ENCODE peak calls at places on chromosomes 3 and 15, in seven cellular contexts. L is suprapubic skin, P is tibial nerve, X is sigmoid colon, W is HepG2, I is stomach, R is A549. M is an unnamed sample.

GRCh38 chr3:51947215-51947900 is 5.2 kb downstream of the PARP3 start:
- DNase-seq in L (peak), P (no peak), X (peak), W (no peak), I (no peak), R (no peak), M (no peak)

GRCh38 chr15:47066386-47066785 is 650.9 kb upstream of the SEMA6D start:
- DNase-seq in L (no peak), P (no peak), X (no peak), W (no peak), I (no peak), R (no peak), M (no peak)

GRCh38 chr3:170493712-170494182 is 75.1 kb downstream of the CLDN11 start:
- DNase-seq in L (no peak), P (peak), X (peak), W (peak), I (no peak), R (no peak), M (no peak)

GRCh38 chr3:158330820-158331219 is 220.9 kb downstream of the RSRC1 start:
- DNase-seq in L (no peak), P (no peak), X (no peak), W (no peak), I (no peak), R (no peak), M (no peak)

GRCh38 chr3:86814918-86815655 is 175.9 kb downstream of the VGLL3 start:
- DNase-seq in L (no peak), P (no peak), X (no peak), W (no peak), I (no peak), R (no peak), M (no peak)

GRCh38 chr15:63969652-63970421 is 76.4 kb downstream of the DAPK2 start:
- DNase-seq in L (no peak), P (no peak), X (no peak), W (peak), I (peak), R (no peak), M (no peak)

GRCh38 chr15:82272154-82272553 is 9.5 kb downstream of the SAXO2 start:
- DNase-seq in L (no peak), P (no peak), X (no peak), W (no peak), I (no peak), R (no peak), M (no peak)

GRCh38 chr3:13338231-13338630 is 81.9 kb downstream of the NUP210 start:
- DNase-seq in L (no peak), P (no peak), X (no peak), W (no peak), I (no peak), R (no peak), M (no peak)

GRCh38 chr15:31440754-31441298 is 114.2 kb downstream of the KLF13 start:
- DNase-seq in L (peak), P (peak), X (peak), W (no peak), I (peak), R (no peak), M (peak)

GRCh38 chr3:186121968-186122367 is 13.1 kb upstream of the ETV5 start:
- DNase-seq in L (no peak), P (no peak), X (no peak), W (no peak), I (peak), R (no peak), M (no peak)

GRCh38 chr3:31873254-31873653 is 107.8 kb downstream of the OSBPL10 start:
- DNase-seq in L (no peak), P (no peak), X (no peak), W (no peak), I (no peak), R (no peak), M (no peak)

GRCh38 chr15:90160781-90161727 is 40.1 kb upstream of the SEMA4B start:
- DNase-seq in L (no peak), P (no peak), X (no peak), W (peak), I (peak), R (no peak), M (no peak)

GRCh38 chr15:23877502-23878412 is 190.7 kb upstream of the NDN start:
- DNase-seq in L (no peak), P (no peak), X (no peak), W (peak), I (peak), R (peak), M (peak)

GRCh38 chr3:60140160-60140559 is 1090.3 kb upstream of the CFAP20DC start:
- DNase-seq in L (no peak), P (no peak), X (no peak), W (no peak), I (no peak), R (no peak), M (no peak)

GRCh38 chr15:22873841-22874240 is 35.4 kb downstream of the NIPA2 start:
- DNase-seq in L (no peak), P (no peak), X (no peak), W (no peak), I (no peak), R (no peak), M (no peak)

GRCh38 chr3:40189118-40189517 is 120.4 kb upstream of the EIF1B start:
- DNase-seq in L (no peak), P (no peak), X (no peak), W (no peak), I (no peak), R (no peak), M (no peak)

GRCh38 chr15:23642413-23643044 is 5.1 kb downstream of the MAGEL2 start:
- DNase-seq in L (no peak), P (peak), X (peak), W (peak), I (peak), R (peak), M (peak)

GRCh38 chr15:43908641-43909040 is 81.8 kb downstream of the WDR76 start:
- DNase-seq in L (no peak), P (no peak), X (no peak), W (no peak), I (no peak), R (no peak), M (no peak)

GRCh38 chr3:14834121-14834520 is 15.4 kb downstream of the FGD5 start:
- DNase-seq in L (no peak), P (no peak), X (no peak), W (no peak), I (no peak), R (no peak), M (no peak)

GRCh38 chr3:177944228-177944661 is 592.0 kb upstream of the KCNMB2 start:
- DNase-seq in L (no peak), P (no peak), X (no peak), W (no peak), I (no peak), R (no peak), M (no peak)

GRCh38 chr3:47583320-47584075 is 4.8 kb upstream of the CSPG5 start:
- DNase-seq in L (no peak), P (no peak), X (no peak), W (no peak), I (no peak), R (no peak), M (no peak)

GRCh38 chr15:101490922-101491738 is 1.6 kb upstream of the PCSK6 start:
- DNase-seq in L (no peak), P (no peak), X (no peak), W (no peak), I (no peak), R (no peak), M (no peak)

GRCh38 chr3:152574461-152575079 is 260.4 kb upstream of the P2RY1 start:
- DNase-seq in L (no peak), P (peak), X (no peak), W (peak), I (no peak), R (peak), M (peak)

GRCh38 chr15:48440084-48440483 is 108.9 kb downstream of the DUT start:
- DNase-seq in L (no peak), P (peak), X (peak), W (no peak), I (no peak), R (no peak), M (no peak)

GRCh38 chr3:15983232-15983631 is 185.5 kb upstream of the ANKRD28 start:
- DNase-seq in L (no peak), P (no peak), X (no peak), W (no peak), I (no peak), R (no peak), M (no peak)

GRCh38 chr3:149553781-149554451 is 79.4 kb downstream of the TM4SF4 start:
- DNase-seq in L (no peak), P (peak), X (peak), W (no peak), I (no peak), R (no peak), M (peak)

GRCh38 chr3:46124216-46125143 is 83.6 kb downstream of the CCR1 start:
- DNase-seq in L (no peak), P (peak), X (peak), W (no peak), I (no peak), R (no peak), M (no peak)

GRCh38 chr3:122793568-122794416 is at the start of gene HSPBAP1:
- DNase-seq in L (peak), P (peak), X (peak), W (peak), I (peak), R (peak), M (peak)

GRCh38 chr3:64799606-64800005 is 111.8 kb upstream of the ADAMTS9 start:
- DNase-seq in L (no peak), P (no peak), X (no peak), W (no peak), I (no peak), R (no peak), M (no peak)

GRCh38 chr15:94383706-94384105 is 152.3 kb downstream of the MCTP2 start:
- DNase-seq in L (no peak), P (no peak), X (no peak), W (no peak), I (no peak), R (no peak), M (no peak)

GRCh38 chr3:140546649-140547048 is 131.2 kb upstream of the TRIM42 start:
- DNase-seq in L (no peak), P (no peak), X (no peak), W (no peak), I (no peak), R (no peak), M (no peak)

GRCh38 chr3:23645533-23646196 is 160.1 kb upstream of the UBE2E1 start:
- DNase-seq in L (no peak), P (no peak), X (no peak), W (no peak), I (no peak), R (no peak), M (no peak)
- TF ChIP-seq EP300 in L (no peak), P (no peak), X (no peak), W (no peak), I (no peak), R (no peak), M (no peak)

DNA sequence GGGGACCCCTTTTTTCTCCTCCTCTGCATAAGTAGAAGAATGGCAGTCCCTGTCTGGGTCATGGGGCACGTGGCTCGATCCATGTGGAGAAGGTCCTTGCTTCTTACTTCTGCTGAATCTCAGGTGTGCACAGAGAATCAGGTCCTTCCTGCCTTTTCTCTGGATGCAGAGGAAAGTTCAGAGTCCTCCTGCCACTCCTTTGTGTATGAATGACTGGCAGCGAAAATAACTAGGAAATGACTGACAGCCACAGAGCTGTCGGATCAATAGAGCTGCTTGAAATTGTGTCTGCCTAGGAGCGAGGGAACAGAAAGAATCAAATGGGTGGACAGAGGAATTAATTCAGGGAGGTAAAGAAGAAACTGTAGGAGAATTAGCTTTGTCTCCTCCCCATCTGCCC is 49.6 kb upstream of the ROPN1 start:
- DNase-seq in L (no peak), P (no peak), X (no peak), W (no peak), I (no peak), R (no peak), M (no peak)
- H3K4me3 ChIP-seq in L (no peak), P (no peak), X (no peak), W (no peak), I (no peak), R (no peak), M (no peak)

DNA sequence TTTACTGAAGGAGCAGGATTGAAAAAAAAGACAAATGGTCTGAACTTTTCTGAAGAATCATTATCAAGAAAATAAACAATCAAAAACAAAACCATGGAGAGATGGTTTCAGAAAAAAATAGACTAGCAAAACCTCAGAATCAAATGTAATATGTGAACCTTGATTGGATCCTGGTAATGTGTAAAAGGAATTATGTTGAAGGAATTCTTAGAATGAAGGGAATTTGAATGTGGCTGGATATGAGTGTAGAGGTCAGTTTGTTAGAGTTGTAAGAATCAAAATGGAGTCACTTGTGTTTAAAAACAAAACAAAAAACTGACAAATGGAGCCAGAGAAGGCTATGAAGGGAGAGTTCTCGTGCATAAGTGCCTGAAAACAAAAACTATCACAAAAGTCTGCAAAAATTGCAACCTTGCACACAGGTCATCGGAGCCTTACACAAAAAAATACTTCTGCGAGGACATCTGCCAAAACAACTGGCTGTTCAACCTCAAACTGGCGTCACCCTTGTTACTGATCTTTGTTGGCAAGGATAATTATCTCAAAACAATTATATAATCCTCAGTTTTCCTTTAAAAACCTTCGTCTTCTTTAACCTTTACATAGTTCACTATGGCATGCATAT is 19.1 kb upstream of the ATP13A3 start:
- DNase-seq in L (no peak), P (no peak), X (no peak), W (no peak), I (no peak), R (no peak), M (no peak)
- H3K27ac ChIP-seq in L (no peak), P (no peak), X (no peak), W (no peak), I (no peak), R (no peak), M (no peak)

DNA sequence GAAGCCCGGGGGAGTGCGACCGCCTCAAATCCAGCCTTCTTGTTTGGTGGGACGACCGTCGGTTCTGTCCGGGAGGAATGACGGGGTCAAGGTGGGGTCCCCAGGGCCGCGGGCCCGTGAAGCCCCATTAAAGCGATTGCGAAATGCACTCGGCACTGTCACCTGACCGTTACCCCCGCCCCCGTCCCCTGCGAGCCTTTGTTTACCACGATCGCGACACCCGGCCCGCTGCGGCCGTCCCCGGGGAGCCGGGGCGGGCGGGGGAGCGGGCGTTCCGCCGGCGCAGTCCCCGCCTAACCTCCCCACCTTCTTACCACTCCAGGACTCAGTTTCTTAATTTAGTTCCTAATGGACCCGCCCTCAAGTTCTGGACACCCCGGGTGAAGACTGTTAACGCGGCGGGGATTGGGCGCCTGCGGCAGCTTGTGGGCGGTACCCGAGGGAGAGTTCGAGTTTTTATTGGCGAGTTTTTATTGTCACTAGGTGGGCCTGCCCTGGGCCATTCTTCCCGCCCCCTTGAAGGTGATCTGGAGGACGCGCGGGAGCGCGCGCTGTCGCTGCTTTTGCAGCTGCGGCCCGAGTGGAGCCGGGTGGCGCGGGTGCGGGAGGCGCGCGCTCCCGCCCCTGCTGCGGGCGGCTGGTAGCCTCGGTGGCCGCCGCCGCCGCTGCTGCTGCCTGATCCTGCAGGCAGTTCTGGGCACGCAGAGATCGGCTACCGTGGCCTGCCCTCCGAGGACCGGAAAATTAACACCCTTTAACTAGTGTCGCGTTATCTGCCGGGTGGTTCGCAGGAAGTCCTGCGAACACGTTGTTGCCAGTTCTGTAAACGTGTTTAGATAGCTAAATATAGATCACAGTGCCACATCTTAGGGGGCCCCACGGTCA is 1.0 kb downstream of the KLHL24 start:
- DNase-seq in L (peak), P (peak), X (peak), W (peak), I (peak), R (peak), M (peak)
- TF ChIP-seq EP300 in L (no peak), P (peak), X (no peak), W (no peak), I (no peak), R (no peak), M (no peak)

M was measured in ovary.